ENCODE peak calls at places on chromosomes 16 and 17, in five cellular contexts. F is cardiac muscle cell; E is HFF-Myc; G is stimulated activated effector memory CD8-positive, alpha-beta T cell treated with anti-CD3 and anti-CD28 coated beads, Interleukin-12 subunit alpha, Interleukin-12 subunit beta, amount 100 ng/mL, for 72 hours; Y is hypothalamus. Q is an unnamed sample.

GRCh38 chr17:34709108-34709779 is 129.9 kb downstream of the TMEM132E start:
- DNase-seq in F (no peak), E (no peak), G (no peak), Y (no peak), Q (no peak)

GRCh38 chr17:323181-323580 is 29.4 kb downstream of the RPH3AL start:
- DNase-seq in F (no peak), E (no peak), G (no peak), Y (no peak), Q (no peak)

GRCh38 chr17:43517615-43518386 is 28.3 kb downstream of the ETV4 start:
- DNase-seq in F (peak), E (no peak), G (no peak), Y (no peak), Q (no peak)

GRCh38 chr16:66703359-66704215 is 7.0 kb upstream of the CMTM4 start:
- DNase-seq in F (no peak), E (no peak), G (no peak), Y (no peak), Q (no peak)

GRCh38 chr17:2958706-2959222 is 104.6 kb downstream of the OR1D5 start:
- DNase-seq in F (no peak), E (no peak), G (no peak), Y (no peak), Q (no peak)

GRCh38 chr16:8568231-8568617 is 22.1 kb downstream of the TMEM114 start:
- DNase-seq in F (no peak), E (no peak), G (no peak), Y (no peak), Q (no peak)

GRCh38 chr16:5071341-5071680 is 332 bp upstream of the ALG1 start:
- DNase-seq in F (no peak), E (no peak), G (no peak), Y (no peak), Q (no peak)

GRCh38 chr17:10600551-10600950 is 51.1 kb upstream of the MYH2 start:
- DNase-seq in F (peak), E (no peak), G (no peak), Y (no peak), Q (no peak)

GRCh38 chr17:1275962-1276736 is 3.3 kb upstream of the TRARG1 start:
- DNase-seq in F (peak), E (no peak), G (peak), Y (peak), Q (no peak)

GRCh38 chr17:35795007-35795870 is at the start of gene MMP28:
- DNase-seq in F (peak), E (no peak), G (peak), Y (no peak), Q (no peak)

GRCh38 chr17:35074711-35075707 is 11.5 kb upstream of the RFFL start:
- DNase-seq in F (no peak), E (no peak), G (no peak), Y (no peak), Q (no peak)

GRCh38 chr17:40022961-40023541 is 7.8 kb downstream of the CSF3 start:
- DNase-seq in F (no peak), E (no peak), G (no peak), Y (no peak), Q (no peak)

GRCh38 chr17:82444284-82444893 is 6.2 kb downstream of the CYBC1 start:
- DNase-seq in F (no peak), E (no peak), G (no peak), Y (no peak), Q (no peak)

GRCh38 chr17:19757536-19758180 is 9.6 kb upstream of the ALDH3A1 start:
- DNase-seq in F (no peak), E (no peak), G (no peak), Y (no peak), Q (no peak)

GRCh38 chr17:28792877-28793666 is 49.3 kb downstream of the TRAF4 start:
- DNase-seq in F (peak), E (no peak), G (no peak), Y (no peak), Q (no peak)

GRCh38 chr16:88719933-88720296 is 13.6 kb downstream of the CTU2 start:
- DNase-seq in F (no peak), E (no peak), G (no peak), Y (no peak), Q (no peak)

GRCh38 chr17:67328026-67328425 is 38.4 kb downstream of the PSMD12 start:
- DNase-seq in F (no peak), E (no peak), G (no peak), Y (no peak), Q (no peak)

GRCh38 chr17:50547035-50547735 is at the start of gene SPATA20:
- DNase-seq in F (peak), E (peak), G (peak), Y (peak), Q (peak)

GRCh38 chr17:55625516-55625915 is 97.1 kb downstream of the TMEM100 start:
- DNase-seq in F (no peak), E (no peak), G (no peak), Y (no peak), Q (no peak)

GRCh38 chr16:19502395-19503131 is 19.3 kb downstream of the GDE1 start:
- DNase-seq in F (peak), E (peak), G (peak), Y (peak), Q (peak)

GRCh38 chr16:77437859-77438258 is 3.0 kb upstream of the ADAMTS18 start:
- DNase-seq in F (peak), E (no peak), G (no peak), Y (no peak), Q (no peak)

GRCh38 chr16:12661656-12662172 is 142.0 kb downstream of the CPPED1 start:
- DNase-seq in F (peak), E (peak), G (no peak), Y (no peak), Q (no peak)

GRCh38 chr16:70161350-70161749 is 12.2 kb upstream of the CLEC18C start:
- DNase-seq in F (no peak), E (no peak), G (no peak), Y (no peak), Q (no peak)

GRCh38 chr17:29571486-29571882 is 3.0 kb downstream of the TP53I13 start:
- DNase-seq in F (no peak), E (no peak), G (no peak), Y (no peak), Q (no peak)

GRCh38 chr16:14280541-14280940 is 209.4 kb downstream of the MRTFB start:
- DNase-seq in F (no peak), E (no peak), G (no peak), Y (no peak), Q (no peak)

GRCh38 chr17:74737299-74738050 is 419 bp downstream of the RAB37 start:
- DNase-seq in F (peak), E (no peak), G (no peak), Y (no peak), Q (no peak)

GRCh38 chr16:50928065-50928464 is 186.2 kb downstream of the CYLD start:
- DNase-seq in F (no peak), E (no peak), G (no peak), Y (no peak), Q (no peak)

GRCh38 chr17:40121886-40122465 is at the start of gene MSL1:
- DNase-seq in F (peak), E (no peak), G (peak), Y (peak), Q (no peak)

Q was measured in Panc1.